ENCODE peak calls at places on chromosomes 2 and 18, in five cellular contexts. O is H4, R is C1 segment of cervical spinal cord, Z is RPMI7951, N is stomach. L is an unnamed sample.

GRCh38 chr2:196459539-196459938 is 180.0 kb upstream of the CCDC150 start:
- DNase-seq in O (peak; percentile 72), R (no peak), Z (peak; percentile 93), N (no peak), L (peak; percentile 83)

GRCh38 chr2:114011709-114012108 is 121.8 kb downstream of the ACTR3 start:
- DNase-seq in O (no peak), R (no peak), Z (no peak), N (no peak), L (no peak)

GRCh38 chr18:59067873-59068272 is 71.8 kb upstream of the SEC11C start:
- DNase-seq in O (peak; percentile 42), R (no peak), Z (peak; percentile 22), N (peak; percentile 41), L (no peak)

GRCh38 chr18:3248670-3249359 is 1.2 kb downstream of the MYL12A start:
- DNase-seq in O (peak; percentile 59), R (no peak), Z (peak; percentile 67), N (no peak), L (peak; percentile 39)

GRCh38 chr2:236161082-236161462 is 7.1 kb downstream of the GBX2 start:
- DNase-seq in O (no peak), R (no peak), Z (no peak), N (no peak), L (no peak)

GRCh38 chr2:181106789-181107418 is 126.5 kb downstream of the UBE2E3 start:
- DNase-seq in O (peak; percentile 87), R (no peak), Z (peak; percentile 91), N (no peak), L (peak; percentile 26)

GRCh38 chr2:42736598-42737322 is 27.2 kb downstream of the OXER1 start:
- DNase-seq in O (no peak), R (no peak), Z (peak; percentile 35), N (no peak), L (no peak)

GRCh38 chr2:10378189-10378588 is 69.9 kb downstream of the ODC1 start:
- DNase-seq in O (no peak), R (no peak), Z (no peak), N (no peak), L (no peak)

GRCh38 chr2:231450548-231450989 is 13.7 kb downstream of the NCL start:
- DNase-seq in O (no peak), R (no peak), Z (no peak), N (no peak), L (no peak)

GRCh38 chr18:60232541-60232940 is 140.0 kb downstream of the MC4R start:
- DNase-seq in O (peak; percentile 42), R (no peak), Z (no peak), N (no peak), L (peak; percentile 52)

GRCh38 chr18:74525741-74526140 is 8.6 kb upstream of the CNDP1 start:
- DNase-seq in O (no peak), R (no peak), Z (no peak), N (peak; percentile 55), L (no peak)

GRCh38 chr2:233556756-233557736 is 9.5 kb downstream of the USP40 start:
- DNase-seq in O (peak; percentile 90), R (no peak), Z (peak; percentile 69), N (no peak), L (peak; percentile 68)

GRCh38 chr18:28407681-28408080 is 230.8 kb upstream of the CDH2 start:
- DNase-seq in O (no peak), R (no peak), Z (no peak), N (no peak), L (no peak)

GRCh38 chr2:165402142-165402541 is 67.4 kb upstream of the CSRNP3 start:
- DNase-seq in O (no peak), R (no peak), Z (no peak), N (no peak), L (no peak)

GRCh38 chr2:100810603-100811145 is 9.3 kb upstream of the NPAS2 start:
- DNase-seq in O (no peak), R (no peak), Z (no peak), N (no peak), L (no peak)

GRCh38 chr2:64283641-64284371 is 139.6 kb upstream of the PELI1 start:
- DNase-seq in O (no peak), R (no peak), Z (no peak), N (no peak), L (no peak)

GRCh38 chr2:157420771-157421323 is 23.0 kb downstream of the CYTIP start:
- DNase-seq in O (peak; percentile 31), R (no peak), Z (peak; percentile 6), N (no peak), L (no peak)

GRCh38 chr2:66127656-66128055 is 307.3 kb upstream of the MEIS1 start:
- DNase-seq in O (no peak), R (no peak), Z (no peak), N (no peak), L (no peak)